ENCODE peak calls at places on chromosomes 12 and 14, in nine cellular contexts. J is stimulated activated naive B cell treated with anti-CD40 and anti-IgM and Interleukin-4, amounts not matched to agents 10 μg/mL and 1 μg/mL and 100 μg/mL, for 72 hours; I is activated B cell treated with CpG ODN at 0.5 μM for 24 hours; X is NCI-H2081; P is activated naive CD4-positive, alpha-beta T cell treated with anti-CD3 and anti-CD28 coated beads, Interleukin-2, amount 10 ng/mL, durations not matched to agents 7 days and 5 days; R is HCT116; U is LHCN-M2; H is A549; D is cardiac fibroblast. G is an unnamed sample.

GRCh38 chr12:111108726-111109125 is 188.3 kb upstream of the MYL2 start:
- DNase-seq in P (no peak), I (no peak), R (no peak), D (no peak), J (no peak), H (no peak), U (no peak), X (no peak), G (no peak)

GRCh38 chr12:106418970-106419369 is 61.4 kb downstream of the POLR3B start:
- DNase-seq in D (no peak), R (no peak), X (no peak), J (no peak), I (no peak), H (no peak), P (no peak), U (no peak), G (no peak)

GRCh38 chr14:95365401-95365800 is 45.7 kb upstream of the CLMN start:
- DNase-seq in D (peak; percentile 45), J (no peak), I (no peak), U (peak; percentile 17), H (no peak), R (no peak), P (no peak), X (no peak), G (no peak)

GRCh38 chr12:42590324-42590934 is 883 bp upstream of the PRICKLE1 start:
- DNase-seq in H (peak; percentile 28), R (no peak), I (peak; percentile 28), J (peak; percentile 1), D (no peak), P (no peak), X (no peak), U (peak; percentile 42), G (no peak)

GRCh38 chr12:52213541-52214420 is 19.3 kb upstream of the KRT7 start:
- DNase-seq in X (peak; percentile 72), R (peak; percentile 82), P (peak; percentile 82), J (no peak), I (no peak), U (peak; percentile 73), H (peak; percentile 88), D (peak; percentile 79), G (peak; percentile 87)

GRCh38 chr14:105168496-105168978 is at the start of gene JAG2:
- DNase-seq in U (no peak), R (no peak), D (no peak), P (peak; percentile 76), J (no peak), H (peak; percentile 69), I (peak; percentile 30), X (peak; percentile 84), G (no peak)

GRCh38 chr14:36619853-36620252 is 37.4 kb upstream of the NKX2-8 start:
- DNase-seq in I (no peak), R (no peak), P (no peak), X (no peak), U (peak; percentile 26), J (no peak), D (no peak), H (no peak), G (no peak)

GRCh38 chr14:103057028-103057371 is 349 bp downstream of the CDC42BPB start:
- DNase-seq in D (peak; percentile 23), X (peak; percentile 51), U (peak; percentile 23), R (no peak), H (no peak), P (no peak), I (no peak), J (no peak), G (no peak)

GRCh38 chr12:76002598-76003262 is 28.8 kb downstream of the PHLDA1 start:
- DNase-seq in P (no peak), I (no peak), X (no peak), J (no peak), U (no peak), R (no peak), H (no peak), D (no peak), G (no peak)

GRCh38 chr12:84636801-84637285 is 275.8 kb downstream of the SLC6A15 start:
- DNase-seq in U (peak; percentile 51), R (no peak), H (no peak), I (no peak), X (no peak), P (no peak), D (peak; percentile 49), J (no peak), G (no peak)

GRCh38 chr12:116177017-116177416 is 100.5 kb downstream of the MED13L start:
- DNase-seq in X (no peak), J (no peak), D (no peak), I (no peak), U (no peak), R (no peak), H (no peak), P (no peak), G (no peak)

GRCh38 chr12:16573652-16574077 is 32.3 kb downstream of the LMO3 start:
- DNase-seq in H (no peak), J (no peak), U (no peak), I (no peak), P (no peak), X (no peak), D (peak; percentile 56), R (no peak), G (no peak)